ENCODE peak calls at places on chromosomes 16 and 17, in nine cellular contexts. U is psoas muscle, V is HCT116, B is A549, S is Panc1, Y is left ventricle myocardium inferior, O is H1, W is breast epithelium, M is thoracic aorta. C is an unnamed sample. For H3K9me3, the result is how much of the 10 kb centered on the place peaks cover.

GRCh38 chr17:72705905-72706395 is 386.5 kb downstream of the SLC39A11 start:
- DNase-seq in U (no peak), V (no peak), B (no peak), S (no peak), Y (no peak), O (no peak), W (no peak), M (no peak), C (no peak)

GRCh38 chr16:89373355-89374110 is 116.8 kb downstream of the ANKRD11 start:
- DNase-seq in U (peak), V (no peak), B (no peak), S (no peak), Y (no peak), O (no peak), W (no peak), M (no peak), C (no peak)

GRCh38 chr17:68961204-68961893 is 6.2 kb upstream of the ABCA8 start:
- DNase-seq in U (peak), V (no peak), B (no peak), S (no peak), Y (peak), O (no peak), W (no peak), M (no peak), C (no peak)

GRCh38 chr17:9465216-9465921 is 110.3 kb downstream of the STX8 start:
- DNase-seq in U (no peak), V (no peak), B (no peak), S (no peak), Y (no peak), O (no peak), W (no peak), M (no peak), C (no peak)

GRCh38 chr16:1721372-1721771 is 15.4 kb downstream of the MAPK8IP3 start:
- DNase-seq in U (no peak), V (no peak), B (no peak), S (no peak), Y (no peak), O (no peak), W (no peak), M (no peak), C (no peak)

GRCh38 chr16:55510185-55510805 is 1.4 kb downstream of the LPCAT2 start:
- DNase-seq in U (no peak), V (no peak), B (no peak), S (no peak), Y (no peak), O (no peak), W (no peak), M (no peak), C (no peak)

GRCh38 chr16:47979783-47980182 is 176.0 kb downstream of the ABCC12 start:
- DNase-seq in U (no peak), V (no peak), B (no peak), S (no peak), Y (no peak), O (no peak), W (no peak), M (no peak), C (no peak)

GRCh38 chr17:8935194-8935593 is 30.3 kb downstream of the PIK3R5 start:
- DNase-seq in U (no peak), V (no peak), B (no peak), S (no peak), Y (no peak), O (no peak), W (no peak), M (no peak), C (no peak)

GRCh38 chr17:48728232-48729231 is at the start of gene HOXB13:
- DNase-seq in U (no peak), V (peak), B (peak), S (no peak), Y (peak), O (no peak), W (no peak), M (no peak), C (peak)

GRCh38 chr16:1385232-1385631 is 29.3 kb downstream of the UNKL start:
- DNase-seq in U (no peak), V (no peak), B (no peak), S (no peak), Y (no peak), O (no peak), W (no peak), M (no peak), C (no peak)

DNA sequence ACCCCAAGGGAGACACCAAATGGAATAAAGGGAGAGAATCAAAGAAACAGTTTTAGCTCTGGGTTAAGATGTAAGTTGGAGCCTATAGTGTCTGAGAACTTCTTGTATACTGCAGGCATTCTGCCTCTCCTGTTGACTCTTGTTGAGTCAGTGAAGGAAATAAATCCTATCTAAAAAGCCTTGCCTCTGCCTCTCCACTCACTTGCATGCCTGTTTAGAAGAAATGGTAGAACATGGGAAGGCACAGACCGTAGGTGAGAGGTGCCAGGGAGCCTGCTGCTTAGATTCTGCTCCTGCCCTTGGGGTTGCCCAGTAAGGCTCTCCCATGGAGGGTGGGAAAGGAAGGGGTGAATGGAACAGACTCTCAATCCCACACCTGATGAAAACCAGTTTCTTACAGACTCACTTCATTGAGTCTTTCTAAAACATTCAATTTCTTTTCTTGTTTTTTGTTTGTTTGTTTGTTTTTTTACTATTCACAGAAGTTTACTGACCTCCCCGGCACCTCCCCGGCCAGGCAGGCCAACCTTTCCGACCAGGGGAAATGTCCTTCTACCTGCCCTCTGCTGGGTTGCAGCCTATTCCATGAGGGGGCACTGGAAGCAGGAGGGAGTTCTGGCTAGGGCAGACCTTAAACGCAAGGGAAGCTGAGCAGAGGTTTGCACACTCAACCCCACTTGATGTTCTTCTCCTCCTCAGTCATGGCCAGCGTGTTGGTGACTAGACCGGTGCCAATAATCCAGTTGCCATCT is 211.7 kb upstream of the WSB1 start:
- DNase-seq in U (no peak), V (no peak), B (no peak), S (no peak), Y (no peak), O (no peak), W (no peak), M (no peak), C (no peak)
- H3K9me3 ChIP-seq in U (under half), V (under half), B (under half), S (under half), Y (under half), O (half or more), W (under half), M (under half), C (under half)

DNA sequence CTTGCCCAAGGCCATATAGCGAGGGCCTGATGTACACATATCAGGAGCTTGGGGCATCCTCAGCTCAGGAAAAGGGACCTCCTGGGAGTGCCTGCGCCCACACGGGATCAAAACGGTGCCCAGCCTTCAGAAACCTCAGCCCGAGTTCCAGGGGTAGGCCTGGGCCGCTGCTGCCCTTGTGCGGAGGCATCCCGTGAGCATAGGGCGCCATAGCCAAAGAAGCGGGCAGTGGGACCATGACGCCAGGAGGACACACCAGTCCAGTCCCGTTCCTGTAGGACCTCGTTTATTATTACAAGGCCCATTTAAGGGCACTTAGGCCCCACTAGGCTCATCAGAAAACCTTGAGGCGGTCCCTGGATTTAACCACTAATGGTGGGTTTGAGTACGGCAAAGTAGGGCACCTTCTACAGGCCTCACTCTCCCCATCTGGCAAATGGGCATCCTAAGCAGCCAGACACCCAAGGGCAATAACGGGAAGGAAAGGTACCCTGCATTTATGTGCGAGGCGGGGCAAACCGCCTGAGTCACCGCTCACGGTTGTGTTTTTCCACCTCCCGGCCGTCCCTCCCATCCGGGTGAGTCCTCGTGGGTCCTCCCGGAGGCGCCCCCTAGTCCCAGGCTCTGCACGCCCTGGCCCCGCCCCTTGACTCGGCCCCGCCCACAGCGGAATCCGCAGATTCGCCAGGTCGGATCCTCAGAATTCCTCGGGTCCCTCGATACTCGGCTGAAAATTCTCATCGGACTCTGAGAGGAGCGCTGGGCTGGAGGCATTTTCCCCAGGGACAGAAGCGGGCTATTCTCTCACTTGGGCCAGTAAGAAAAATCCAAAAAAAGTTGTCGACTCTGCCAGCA is 726 bp upstream of the SETD1A start:
- DNase-seq in U (peak), V (peak), B (peak), S (no peak), Y (peak), O (no peak), W (peak), M (peak), C (peak)
- TF ChIP-seq CTCF in U (peak), V (peak), B (peak), S (peak), Y (no peak), O (peak), W (no peak), M (no peak), C (no peak)

DNA sequence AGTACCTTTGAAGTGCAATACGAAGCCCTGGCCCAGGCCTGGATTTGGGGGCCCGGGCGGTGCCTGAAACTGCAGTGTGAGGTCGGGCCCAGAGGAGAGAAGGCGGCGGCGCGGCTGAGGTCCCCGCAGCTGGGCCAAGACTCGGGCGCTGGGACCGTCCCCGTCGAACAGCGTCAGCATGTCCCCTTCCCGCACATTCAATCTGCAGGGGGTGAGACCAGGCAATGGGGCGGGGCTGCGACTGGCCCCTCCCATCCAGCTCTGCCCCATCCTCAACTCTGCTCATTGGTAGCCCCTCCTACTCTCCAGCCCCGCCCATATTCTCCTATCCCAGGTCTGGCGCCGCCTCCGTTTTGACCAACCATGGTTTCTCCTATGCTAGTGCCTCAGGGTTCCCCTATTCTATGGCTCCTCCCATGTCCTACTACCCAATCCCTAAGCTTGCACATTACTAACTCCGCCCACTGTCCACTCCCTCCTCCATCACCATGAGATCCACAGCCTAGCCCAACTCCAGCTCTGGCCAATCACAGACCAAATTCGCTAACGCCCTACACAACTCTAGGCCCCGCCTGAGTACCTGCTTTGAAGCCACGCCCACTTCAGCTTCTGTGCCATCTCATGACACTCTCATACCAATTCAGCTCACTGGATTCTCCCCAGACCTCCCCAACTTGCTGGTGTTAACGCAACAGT is 14.4 kb upstream of the CDIPT start:
- DNase-seq in U (no peak), V (peak), B (peak), S (no peak), Y (no peak), O (peak), W (no peak), M (no peak), C (no peak)
- H3K4me3 ChIP-seq in U (no peak), V (no peak), B (no peak), S (no peak), Y (peak), O (peak), W (no peak), M (peak), C (no peak)

DNA sequence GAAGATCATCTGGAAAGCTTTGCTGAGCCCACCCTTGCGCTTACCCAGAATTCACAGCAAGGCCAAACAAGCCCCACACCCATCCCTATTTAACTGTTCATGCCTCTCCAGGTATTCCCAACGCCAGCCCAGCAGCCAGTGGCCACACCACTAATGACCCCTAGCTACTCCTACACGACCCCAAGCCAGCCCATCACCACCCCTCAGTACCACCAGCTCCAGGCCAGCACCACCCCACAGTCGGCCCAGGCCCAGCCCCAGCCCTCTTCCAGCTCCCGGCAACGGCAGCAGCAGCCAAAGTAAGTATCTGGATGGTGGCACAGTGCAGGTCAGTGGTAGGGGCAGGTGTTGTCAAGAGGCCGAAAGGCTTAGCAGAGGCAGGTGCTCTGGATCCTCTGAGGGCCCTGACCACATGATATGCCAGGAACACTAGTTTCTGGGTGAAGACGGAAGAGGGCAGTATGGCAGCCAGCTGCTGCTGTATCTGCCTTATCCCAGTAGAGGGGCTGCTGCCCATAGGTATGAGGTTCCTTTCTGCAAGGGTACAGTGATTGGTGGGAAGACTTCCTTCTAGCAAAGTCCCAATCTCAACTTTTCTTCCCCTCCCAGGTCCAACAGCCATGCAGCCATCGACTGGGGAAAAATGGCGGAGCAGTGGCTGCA is 10.7 kb downstream of the PROCA1 start:
- DNase-seq in U (no peak), V (no peak), B (no peak), S (no peak), Y (no peak), O (no peak), W (no peak), M (no peak), C (no peak)
- H3K9me3 ChIP-seq in U (under half), V (under half), B (under half), S (under half), Y (under half), O (under half), W (under half), M (under half), C (under half)

DNA sequence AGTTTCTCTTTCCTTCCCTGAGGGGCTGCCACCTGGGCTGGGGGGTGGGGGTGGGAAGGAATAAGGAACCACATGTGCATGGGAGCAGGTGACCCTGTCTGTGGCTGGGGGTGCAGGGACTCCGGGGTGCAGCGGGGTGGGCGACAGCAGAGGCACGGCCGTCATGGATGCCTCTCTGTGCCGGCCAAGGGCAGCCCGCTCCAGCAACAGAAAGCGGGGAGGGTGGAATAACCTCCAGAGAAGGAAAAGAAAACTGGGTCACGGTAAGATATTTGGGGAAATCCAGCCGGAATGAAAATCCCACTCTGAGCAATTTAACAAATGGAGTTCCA is 4.2 kb downstream of the NDUFAF8 start:
- DNase-seq in U (no peak), V (no peak), B (no peak), S (no peak), Y (no peak), O (no peak), W (no peak), M (no peak), C (no peak)
- TF ChIP-seq CTCF in U (no peak), V (no peak), B (no peak), S (no peak), Y (no peak), O (no peak), W (no peak), M (no peak), C (no peak)

C was measured in mucosa of descending colon.